ENCODE peak calls at places on chromosomes 16 and 17, in ten cellular contexts. Y, P, F, J, D, Z, Q, R, B and G are unnamed samples.

GRCh38 chr17:4475001-4475400 is 23.7 kb upstream of the SPNS2 start:
- DNase-seq in Y (no peak), P (no peak), F (no peak), J (no peak), D (no peak), Z (no peak), Q (no peak), R (no peak), B (no peak), G (no peak)

GRCh38 chr16:24993722-24994686 is 21.2 kb downstream of the ARHGAP17 start:
- DNase-seq in Y (no peak), P (no peak), F (no peak), J (no peak), D (peak; percentile 89), Z (no peak), Q (peak; percentile 29), R (peak; percentile 93), B (no peak), G (no peak)

GRCh38 chr17:78044280-78044835 is 84.2 kb downstream of the TMC6 start:
- DNase-seq in Y (no peak), P (no peak), F (no peak), J (no peak), D (no peak), Z (no peak), Q (no peak), R (peak; percentile 34), B (no peak), G (no peak)

GRCh38 chr17:68101075-68101991 is 65.8 kb downstream of the KPNA2 start:
- DNase-seq in Y (peak; percentile 61), P (peak; percentile 91), F (peak; percentile 70), J (peak; percentile 81), D (peak; percentile 83), Z (peak; percentile 58), Q (peak; percentile 97), R (peak; percentile 85), B (peak; percentile 95), G (peak; percentile 34)

GRCh38 chr17:49443862-49444261 is 29.2 kb upstream of the PHB1 start:
- DNase-seq in Y (no peak), P (no peak), F (no peak), J (no peak), D (no peak), Z (no peak), Q (no peak), R (peak; percentile 27), B (no peak), G (no peak)

GRCh38 chr17:81566461-81567126 is 14.4 kb upstream of the FAAP100 start:
- DNase-seq in Y (no peak), P (peak; percentile 12), F (no peak), J (no peak), D (peak; percentile 74), Z (no peak), Q (peak; percentile 89), R (peak; percentile 90), B (peak; percentile 96), G (peak; percentile 48)

GRCh38 chr17:30780343-30780742 is 44.1 kb downstream of the CRLF3 start:
- DNase-seq in Y (peak; percentile 12), P (no peak), F (no peak), J (peak; percentile 61), D (no peak), Z (no peak), Q (no peak), R (no peak), B (no peak), G (no peak)

GRCh38 chr17:71522383-71522782 is 598.4 kb upstream of the SOX9 start:
- DNase-seq in Y (no peak), P (no peak), F (no peak), J (no peak), D (no peak), Z (no peak), Q (no peak), R (no peak), B (no peak), G (no peak)

GRCh38 chr16:19001788-19002187 is 18.1 kb downstream of the TMC7 start:
- DNase-seq in Y (no peak), P (peak; percentile 17), F (no peak), J (no peak), D (no peak), Z (no peak), Q (peak; percentile 20), R (peak; percentile 82), B (no peak), G (peak; percentile 61)

GRCh38 chr16:28267356-28267755 is 25.0 kb upstream of the SBK1 start:
- DNase-seq in Y (no peak), P (no peak), F (no peak), J (no peak), D (peak; percentile 35), Z (no peak), Q (no peak), R (no peak), B (no peak), G (no peak)

GRCh38 chr17:6775871-6776405 is at the start of gene FBXO39:
- DNase-seq in Y (no peak), P (no peak), F (no peak), J (no peak), D (no peak), Z (no peak), Q (no peak), R (no peak), B (no peak), G (no peak)

GRCh38 chr17:41894791-41895331 is 23.9 kb downstream of the ACLY start:
- DNase-seq in Y (no peak), P (no peak), F (no peak), J (no peak), D (peak; percentile 65), Z (no peak), Q (peak; percentile 30), R (peak; percentile 97), B (no peak), G (no peak)

GRCh38 chr16:56355221-56355620 is 70.1 kb downstream of the AMFR start:
- DNase-seq in Y (no peak), P (no peak), F (no peak), J (no peak), D (peak; percentile 4), Z (no peak), Q (peak; percentile 6), R (no peak), B (no peak), G (no peak)

GRCh38 chr16:3058173-3059030 is 7.0 kb upstream of the IL32 start:
- DNase-seq in Y (no peak), P (no peak), F (peak; percentile 51), J (peak; percentile 83), D (no peak), Z (no peak), Q (peak; percentile 67), R (peak; percentile 16), B (peak; percentile 33), G (no peak)

GRCh38 chr17:27497696-27498095 is 41.4 kb downstream of the KSR1 start:
- DNase-seq in Y (no peak), P (no peak), F (no peak), J (no peak), D (no peak), Z (no peak), Q (no peak), R (no peak), B (no peak), G (peak; percentile 84)

GRCh38 chr16:24784121-24784520 is 54.7 kb downstream of the TNRC6A start:
- DNase-seq in Y (no peak), P (no peak), F (no peak), J (no peak), D (no peak), Z (no peak), Q (no peak), R (no peak), B (no peak), G (no peak)

GRCh38 chr16:72985148-72985882 is 62.6 kb downstream of the ZFHX3 start:
- DNase-seq in Y (no peak), P (no peak), F (no peak), J (no peak), D (no peak), Z (no peak), Q (no peak), R (peak; percentile 95), B (no peak), G (no peak)

GRCh38 chr17:2253768-2254406 is 49.7 kb downstream of the SMG6 start:
- DNase-seq in Y (no peak), P (no peak), F (no peak), J (peak; percentile 64), D (no peak), Z (no peak), Q (no peak), R (no peak), B (no peak), G (no peak)

GRCh38 chr17:49573510-49574282 is 2.0 kb upstream of the NXPH3 start:
- DNase-seq in Y (no peak), P (no peak), F (no peak), J (no peak), D (no peak), Z (no peak), Q (no peak), R (peak; percentile 53), B (no peak), G (no peak)

GRCh38 chr16:2148714-2149629 is 547 bp downstream of the RAB26 start:
- DNase-seq in Y (no peak), P (no peak), F (no peak), J (peak; percentile 58), D (peak; percentile 46), Z (no peak), Q (peak; percentile 69), R (peak; percentile 32), B (peak; percentile 42), G (no peak)

GRCh38 chr17:35743911-35744328 is 9.1 kb downstream of the GAS2L2 start:
- DNase-seq in Y (no peak), P (no peak), F (no peak), J (peak; percentile 33), D (peak; percentile 48), Z (no peak), Q (no peak), R (peak; percentile 29), B (no peak), G (no peak)

GRCh38 chr16:78705694-78706093 is 606.2 kb downstream of the WWOX start:
- DNase-seq in Y (no peak), P (no peak), F (no peak), J (peak; percentile 16), D (peak; percentile 67), Z (no peak), Q (no peak), R (peak; percentile 45), B (peak; percentile 6), G (peak; percentile 97)

GRCh38 chr16:86946981-86947380 is 368.6 kb downstream of the FOXL1 start:
- DNase-seq in Y (no peak), P (no peak), F (no peak), J (no peak), D (no peak), Z (no peak), Q (no peak), R (no peak), B (no peak), G (no peak)

GRCh38 chr17:49519781-49520180 is 24.7 kb downstream of the NGFR start:
- DNase-seq in Y (no peak), P (no peak), F (no peak), J (no peak), D (no peak), Z (no peak), Q (no peak), R (peak; percentile 22), B (no peak), G (no peak)

GRCh38 chr16:9008335-9009260 is 44.9 kb upstream of the USP7 start:
- DNase-seq in Y (peak; percentile 62), P (peak; percentile 28), F (peak; percentile 68), J (peak; percentile 82), D (no peak), Z (peak; percentile 54), Q (peak; percentile 79), R (peak; percentile 71), B (peak; percentile 78), G (no peak)

GRCh38 chr16:80007216-80007615 is 406.7 kb upstream of the MAF start:
- DNase-seq in Y (no peak), P (no peak), F (no peak), J (no peak), D (no peak), Z (no peak), Q (no peak), R (no peak), B (no peak), G (no peak)

GRCh38 chr16:600781-601180 is 10.9 kb downstream of the RAB40C start:
- DNase-seq in Y (no peak), P (no peak), F (no peak), J (no peak), D (no peak), Z (no peak), Q (no peak), R (no peak), B (peak; percentile 17), G (no peak)

GRCh38 chr16:72569677-72570076 is 397.7 kb upstream of the PMFBP1 start:
- DNase-seq in Y (no peak), P (no peak), F (no peak), J (no peak), D (no peak), Z (no peak), Q (no peak), R (no peak), B (no peak), G (no peak)